ENCODE peak calls at places on chromosomes 3 and 15, in nine cellular contexts. J, Q, F, V, R, P, M, E and H are unnamed samples.

GRCh38 chr15:87287156-87287555 is 969.4 kb downstream of the NTRK3 start:
- DNase-seq in F (no peak), M (peak; percentile 7), R (no peak), Q (peak; percentile 67), J (no peak), P (peak; percentile 73), E (no peak), V (no peak), H (no peak)

GRCh38 chr3:43866529-43867353 is 176.0 kb downstream of the ABHD5 start:
- DNase-seq in E (peak; percentile 24), V (no peak), Q (peak; percentile 86), J (no peak), F (no peak), M (peak; percentile 59), R (no peak), P (peak; percentile 91), H (no peak)

GRCh38 chr15:29278436-29279099 is 8.9 kb upstream of the NSMCE3 start:
- DNase-seq in Q (peak; percentile 91), J (peak; percentile 24), E (no peak), F (no peak), V (no peak), R (no peak), P (peak; percentile 95), M (peak; percentile 59), H (no peak)

GRCh38 chr3:9246196-9246595 is 3.2 kb downstream of the SRGAP3 start:
- DNase-seq in V (no peak), M (no peak), P (no peak), F (no peak), J (no peak), R (no peak), E (no peak), Q (no peak), H (no peak)

GRCh38 chr3:38605981-38606380 is 43.5 kb downstream of the SCN5A start:
- DNase-seq in R (no peak), J (no peak), Q (no peak), P (no peak), F (no peak), E (no peak), V (no peak), M (no peak), H (no peak)

GRCh38 chr3:12994357-12994606 is 78.9 kb downstream of the IQSEC1 start:
- DNase-seq in P (no peak), M (no peak), R (peak; percentile 65), J (no peak), V (no peak), F (no peak), Q (no peak), E (no peak), H (no peak)

GRCh38 chr3:53796161-53796560 is 50.1 kb downstream of the CHDH start:
- DNase-seq in F (no peak), M (no peak), R (no peak), E (no peak), V (no peak), Q (no peak), P (no peak), J (peak; percentile 82), H (no peak)

GRCh38 chr3:120550546-120550945 is 45.6 kb upstream of the NDUFB4 start:
- DNase-seq in J (no peak), F (no peak), E (no peak), P (no peak), Q (no peak), R (no peak), V (no peak), M (no peak), H (no peak)

GRCh38 chr15:79641841-79642240 is 209.7 kb downstream of the MINAR1 start:
- DNase-seq in E (no peak), M (no peak), V (no peak), P (no peak), R (no peak), F (no peak), J (no peak), Q (no peak), H (no peak)

GRCh38 chr15:91908401-91908800 is 54.9 kb downstream of the SLCO3A1 start:
- DNase-seq in E (no peak), F (no peak), V (no peak), R (no peak), P (peak; percentile 81), Q (peak; percentile 72), M (peak; percentile 8), J (no peak), H (no peak)

GRCh38 chr3:98151241-98151640 is 4.0 kb downstream of the OR5H14 start:
- DNase-seq in F (no peak), P (peak; percentile 29), E (no peak), M (no peak), J (no peak), V (no peak), Q (peak; percentile 16), R (no peak), H (no peak)

GRCh38 chr3:159616234-159616825 is 372.3 kb upstream of the IL12A start:
- DNase-seq in R (no peak), Q (no peak), P (peak; percentile 52), M (no peak), F (no peak), V (no peak), E (peak; percentile 59), J (peak; percentile 52), H (peak; percentile 37)

GRCh38 chr3:139762307-139762706 is 84.5 kb upstream of the NMNAT3 start:
- DNase-seq in J (peak; percentile 22), R (no peak), E (no peak), P (no peak), M (no peak), F (no peak), Q (no peak), V (no peak), H (no peak)

GRCh38 chr3:195892355-195893120 is 15.8 kb downstream of the TNK2 start:
- DNase-seq in F (no peak), Q (peak; percentile 71), V (no peak), E (no peak), M (no peak), R (no peak), J (peak; percentile 76), P (peak; percentile 81), H (no peak)
- TF ChIP-seq CTCF in F (no peak), Q (no peak), V (no peak), E (no peak), M (peak; percentile 3), R (no peak), J (no peak), P (no peak), H (no peak)

DNA sequence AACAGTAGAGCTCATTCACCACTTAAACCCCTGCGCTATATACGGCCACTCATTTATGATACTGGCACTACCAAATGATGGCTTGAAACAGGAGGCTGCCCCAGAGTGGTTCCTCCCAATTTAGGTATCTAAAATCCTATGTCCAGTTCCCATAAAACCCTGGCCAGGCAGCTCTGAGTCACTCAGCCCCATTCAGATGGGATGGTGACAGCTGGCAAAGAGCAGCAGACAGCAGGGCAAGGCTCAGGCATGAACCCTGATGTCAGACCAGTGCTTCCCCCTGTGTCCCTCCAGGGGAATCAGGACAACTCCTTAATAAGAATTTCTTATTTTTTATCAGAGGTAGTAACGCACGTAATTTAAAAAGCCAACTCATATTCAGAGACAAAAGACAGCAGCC is 77.2 kb upstream of the RNU6-1 start:
- DNase-seq in J (no peak), M (no peak), E (no peak), Q (no peak), P (no peak), F (no peak), V (no peak), R (no peak), H (no peak)
- H3K27ac ChIP-seq in J (no peak overlapping the region), M (peak overlapping the region; percentile 2), E (no peak overlapping the region), Q (no peak overlapping the region), P (no peak overlapping the region), F (no peak overlapping the region), V (no peak overlapping the region), R (peak overlapping the region; percentile 9), H (no peak overlapping the region)

GRCh38 chr3:60142009-60142408 is 1092.2 kb upstream of the CFAP20DC start:
- DNase-seq in E (no peak), J (no peak), R (no peak), Q (peak; percentile 33), F (no peak), P (peak; percentile 50), M (no peak), V (no peak), H (no peak)
- TF ChIP-seq CTCF in E (no peak), J (no peak), R (no peak), Q (no peak), F (no peak), P (no peak), M (no peak), V (no peak), H (no peak)

GRCh38 chr15:59237119-59237853 is 30.6 kb downstream of the LDHAL6B start:
- DNase-seq in E (no peak), M (no peak), F (peak; percentile 11), R (peak; percentile 43), P (no peak), J (no peak), Q (no peak), V (peak; percentile 70), H (peak; percentile 41)

GRCh38 chr15:59237854-59238252 is 31.2 kb downstream of the LDHAL6B start:
- DNase-seq in Q (no peak), F (no peak), R (no peak), J (no peak), M (no peak), P (no peak), V (peak; percentile 74), E (no peak), H (no peak)

GRCh38 chr15:59232476-59232875 is 25.8 kb downstream of the LDHAL6B start:
- DNase-seq in V (no peak), J (no peak), P (peak; percentile 96), F (no peak), E (no peak), M (peak; percentile 56), R (no peak), Q (peak; percentile 95), H (no peak)

GRCh38 chr15:59236394-59236793 is 29.8 kb downstream of the LDHAL6B start:
- DNase-seq in R (no peak), P (no peak), V (no peak), M (no peak), E (no peak), Q (no peak), F (no peak), J (no peak), H (no peak)
- H3K27ac ChIP-seq in R (no peak overlapping the region), P (no peak overlapping the region), V (peak overlapping the region; percentile 78), M (no peak overlapping the region), E (no peak overlapping the region), Q (no peak overlapping the region), F (no peak overlapping the region), J (no peak overlapping the region), H (no peak overlapping the region)

DNA sequence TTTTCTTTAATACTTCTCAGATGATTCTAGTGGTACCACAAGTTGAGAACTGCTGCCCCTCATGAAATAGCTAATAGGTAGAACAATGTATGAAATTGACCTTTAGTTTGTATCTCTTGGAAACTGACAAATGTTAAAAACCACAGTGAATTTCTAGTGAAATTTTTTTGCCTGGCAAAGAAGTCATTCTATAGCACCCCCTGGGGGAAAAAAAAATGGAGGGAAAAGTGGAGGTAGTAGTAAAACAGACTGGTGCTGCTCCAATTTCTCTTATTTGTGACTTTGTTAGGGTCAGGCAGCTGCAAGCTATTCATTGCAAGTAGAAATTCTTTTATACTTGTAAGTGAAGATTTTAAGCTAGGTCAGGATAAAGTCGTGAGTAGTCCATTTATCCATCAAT is 605.0 kb downstream of the NLGN1 start:
- DNase-seq in E (no peak), P (no peak), R (no peak), M (no peak), Q (no peak), F (no peak), V (no peak), J (no peak), H (no peak)
- TF ChIP-seq CTCF in E (no peak), P (peak; percentile 26), R (no peak), M (peak; percentile 45), Q (peak; percentile 29), F (peak; percentile 47), V (peak; percentile 12), J (peak; percentile 19), H (peak; percentile 21)

GRCh38 chr3:188473045-188473444 is 319.1 kb downstream of the LPP start:
- DNase-seq in J (no peak), R (no peak), M (no peak), Q (no peak), E (no peak), V (no peak), P (no peak), F (no peak), H (no peak)
- H3K27ac ChIP-seq in J (no peak overlapping the region), R (no peak overlapping the region), M (no peak overlapping the region), Q (peak overlapping the region; percentile 54), E (no peak overlapping the region), V (no peak overlapping the region), P (no peak overlapping the region), F (no peak overlapping the region), H (no peak overlapping the region)